ENCODE peak calls at places on chromosomes 7 and 10, in seven cellular contexts. Y is activated T-helper 1 cell treated with anti-CD3 and anti-CD28 coated beads, Interleukin-12 subunit alpha, Interleukin-12 subunit beta, Interleukin-2, Interleukin-4 antibody, amounts not matched to agents 30 ng/mL and 10 ng/mL and 1 ng/mL, durations not matched to agents 14 hours and 24 hours and 36 hours; E is heart left ventricle; J is non-pigmented ciliary epithelial cell; K is T-helper 9 cell; Z is foreskin fibroblast; D is B cell. O is an unnamed sample.

GRCh38 chr10:121597504-121598241 is 571 bp downstream of the FGFR2 start:
- DNase-seq in D (no peak), K (no peak), Z (peak), Y (no peak), J (no peak), E (no peak), O (no peak)

GRCh38 chr10:63281967-63282366 is 148.8 kb downstream of the NRBF2 start:
- DNase-seq in J (no peak), E (no peak), K (no peak), D (no peak), Y (no peak), Z (peak), O (no peak)

GRCh38 chr7:90210475-90210874 is 1.1 kb upstream of the STEAP2 start:
- DNase-seq in K (no peak), D (no peak), J (no peak), Y (no peak), Z (no peak), E (no peak), O (no peak)

GRCh38 chr7:98556288-98556687 is 60.8 kb upstream of the NPTX2 start:
- DNase-seq in E (no peak), K (no peak), Y (no peak), D (no peak), Z (no peak), J (no peak), O (no peak)

GRCh38 chr10:90847436-90847835 is 10.4 kb downstream of the HTR7 start:
- DNase-seq in E (no peak), J (no peak), D (no peak), K (no peak), Z (peak), Y (no peak), O (peak)

GRCh38 chr7:42232275-42232674 is 4.7 kb downstream of the GLI3 start:
- DNase-seq in E (no peak), Z (peak), J (no peak), Y (no peak), K (no peak), D (no peak), O (peak)

GRCh38 chr7:46179211-46179610 is 258.1 kb upstream of the IGFBP3 start:
- DNase-seq in Y (no peak), D (no peak), K (no peak), Z (no peak), E (no peak), J (no peak), O (no peak)

GRCh38 chr7:108178393-108178792 is 48.2 kb upstream of the LAMB4 start:
- DNase-seq in D (no peak), Y (no peak), Z (no peak), K (no peak), J (no peak), E (no peak), O (no peak)

GRCh38 chr10:71795248-71795647 is 21.9 kb upstream of the VSIR start:
- DNase-seq in K (no peak), Z (no peak), D (no peak), E (no peak), Y (no peak), J (no peak), O (no peak)

GRCh38 chr10:77643795-77644468 is 6.3 kb upstream of the KCNMA1 start:
- DNase-seq in Y (no peak), J (no peak), K (no peak), E (no peak), D (peak), Z (peak), O (no peak)

GRCh38 chr10:110893559-110894179 is 21.9 kb downstream of the PDCD4 start:
- DNase-seq in Y (no peak), J (no peak), Z (no peak), K (no peak), E (no peak), D (peak), O (no peak)

GRCh38 chr10:78267598-78267997 is 233.9 kb downstream of the RPS24 start:
- DNase-seq in E (no peak), K (no peak), D (no peak), J (no peak), Y (no peak), Z (peak), O (no peak)

GRCh38 chr7:115096262-115096661 is 174.4 kb downstream of the MDFIC start:
- DNase-seq in E (no peak), Z (no peak), D (no peak), J (no peak), K (no peak), Y (no peak), O (no peak)

GRCh38 chr7:54944179-54944578 is 74.6 kb upstream of the EGFR start:
- DNase-seq in E (no peak), K (no peak), Y (no peak), Z (peak), D (no peak), J (no peak), O (peak)

GRCh38 chr10:52653510-52653909 is 119.1 kb downstream of the MBL2 start:
- DNase-seq in K (no peak), Y (no peak), E (peak), Z (no peak), J (no peak), D (no peak), O (no peak)

GRCh38 chr7:157612664-157613561 is 276.1 kb downstream of the DNAJB6 start:
- DNase-seq in Z (peak), Y (peak), E (peak), D (peak), K (peak), J (no peak), O (no peak)

GRCh38 chr7:127872122-127872521 is 159.1 kb downstream of the LRRC4 start:
- DNase-seq in J (no peak), K (no peak), Z (no peak), D (no peak), Y (no peak), E (no peak), O (no peak)

GRCh38 chr7:40755438-40755837 is 620.6 kb downstream of the SUGCT start:
- DNase-seq in E (no peak), Z (no peak), Y (no peak), J (no peak), D (no peak), K (no peak), O (no peak)

GRCh38 chr7:95046494-95047240 is 139.3 kb downstream of the PPP1R9A start:
- DNase-seq in Y (no peak), K (no peak), D (peak), Z (no peak), J (no peak), E (no peak), O (no peak)

O was measured in skeletal muscle cell.